ENCODE peak calls at places on chromosomes 6 and 20, in ten cellular contexts. X is psoas muscle, Q is astrocyte, E is BE2C, Z is left ventricle myocardium inferior, G is small intestine, H is colonic mucosa, M is fibroblast of lung, F is brain microvascular endothelial cell, K is mammary epithelial cell. B is an unnamed sample. For H3K36me3, the result is how much of the 10 kb centered on the place peaks cover.

GRCh38 chr6:119322715-119323350 is 26.7 kb downstream of the MAN1A1 start:
- DNase-seq in Q (no peak), F (no peak), X (no peak), E (no peak), M (no peak), Z (no peak), K (no peak), G (peak), H (no peak), B (no peak)

GRCh38 chr6:151690303-151690702 is 117.2 kb upstream of the ESR1 start:
- DNase-seq in E (no peak), G (no peak), H (no peak), K (no peak), Z (no peak), F (no peak), M (no peak), Q (no peak), X (no peak), B (no peak)

GRCh38 chr20:58150772-58151171 is 77.7 kb downstream of the ANKRD60 start:
- DNase-seq in H (peak), K (no peak), Z (no peak), F (no peak), Q (no peak), X (no peak), G (peak), E (peak), M (no peak), B (no peak)

GRCh38 chr6:43254138-43254817 is 11.0 kb downstream of the TTBK1 start:
- DNase-seq in K (peak), Z (no peak), M (no peak), H (no peak), G (no peak), F (no peak), Q (no peak), E (no peak), X (no peak), B (no peak)

GRCh38 chr20:48681201-48681881 is 146.5 kb downstream of the PREX1 start:
- DNase-seq in F (no peak), E (no peak), Q (peak), M (peak), H (no peak), Z (no peak), X (no peak), G (no peak), K (no peak), B (no peak)

GRCh38 chr6:81998432-81998831 is 246.0 kb upstream of the TENT5A start:
- DNase-seq in F (peak), M (peak), K (peak), H (no peak), Q (peak), Z (no peak), E (no peak), G (no peak), X (no peak), B (no peak)

GRCh38 chr20:50146732-50147662 is 6.5 kb downstream of the PEDS1 start:
- DNase-seq in Z (no peak), K (peak), F (no peak), H (peak), X (peak), M (peak), Q (peak), E (no peak), G (peak), B (no peak)

GRCh38 chr6:37845026-37845911 is 25.7 kb downstream of the ZFAND3 start:
- DNase-seq in F (no peak), E (no peak), H (peak), K (peak), G (peak), Z (no peak), M (no peak), Q (no peak), X (no peak), B (no peak)

GRCh38 chr20:49562341-49563014 is 5.5 kb downstream of the PTGIS start:
- DNase-seq in M (peak), Q (peak), X (peak), K (peak), Z (peak), E (no peak), F (peak), H (peak), G (no peak), B (no peak)

GRCh38 chr20:51749674-51750036 is 18.5 kb downstream of the ATP9A start:
- DNase-seq in F (peak), Q (peak), X (no peak), K (peak), H (no peak), M (peak), G (no peak), Z (no peak), E (no peak), B (no peak)

GRCh38 chr6:162750776-162751175 is 23.0 kb downstream of the PACRG start:
- DNase-seq in F (peak), Q (peak), G (no peak), K (peak), M (peak), Z (no peak), E (no peak), X (no peak), H (no peak), B (no peak)

GRCh38 chr6:89291256-89291819 is 23.8 kb downstream of the GABRR2 start:
- DNase-seq in F (no peak), X (no peak), Q (no peak), M (no peak), H (no peak), E (no peak), K (no peak), Z (no peak), G (no peak), B (no peak)

GRCh38 chr20:53070224-53070623 is 98.1 kb downstream of the TSHZ2 start:
- DNase-seq in H (no peak), G (no peak), F (no peak), M (no peak), X (no peak), E (no peak), Q (no peak), Z (no peak), K (no peak), B (no peak)

GRCh38 chr6:148037496-148037895 is 305.1 kb upstream of the SASH1 start:
- DNase-seq in H (no peak), Z (no peak), M (peak), E (no peak), K (no peak), G (no peak), F (no peak), X (no peak), Q (peak), B (no peak)

GRCh38 chr6:71082033-71082620 is 125.3 kb upstream of the B3GAT2 start:
- DNase-seq in G (no peak), E (no peak), H (no peak), F (no peak), X (no peak), Q (peak), Z (no peak), K (no peak), M (peak), B (no peak)

GRCh38 chr20:10077081-10077471 is 42.3 kb downstream of the ANKEF1 start:
- DNase-seq in Q (no peak), X (no peak), H (peak), F (no peak), M (no peak), Z (no peak), E (no peak), K (no peak), G (no peak), B (no peak)

GRCh38 chr6:7865811-7866210 is 44.8 kb downstream of the TXNDC5 start:
- DNase-seq in X (no peak), F (no peak), H (no peak), Z (no peak), K (no peak), E (no peak), Q (no peak), G (no peak), M (no peak), B (no peak)

GRCh38 chr6:151546941-151547659 is 53.3 kb downstream of the CCDC170 start:
- DNase-seq in X (no peak), F (no peak), E (no peak), M (no peak), G (no peak), Q (no peak), K (no peak), H (no peak), Z (no peak), B (no peak)

GRCh38 chr6:23106951-23107350 is 537.6 kb downstream of the HDGFL1 start:
- DNase-seq in M (peak), E (no peak), G (no peak), X (no peak), Q (peak), F (peak), H (no peak), K (peak), Z (no peak), B (no peak)

GRCh38 chr20:3786126-3786484 is 435 bp downstream of the CENPB start:
- DNase-seq in F (peak), K (peak), X (peak), Q (peak), G (peak), M (peak), Z (peak), H (no peak), E (peak), B (no peak)

GRCh38 chr20:44736170-44737021 is 9.3 kb upstream of the KCNK15 start:
- DNase-seq in F (peak), H (peak), E (peak), K (peak), M (peak), Q (peak), G (peak), Z (no peak), X (no peak), B (no peak)
- H3K4me3 ChIP-seq in F (no peak), H (no peak), E (no peak), K (no peak), M (no peak), Q (no peak), G (no peak), Z (no peak), X (no peak), B (no peak)

GRCh38 chr6:28232785-28233184 is 7.7 kb downstream of the ZSCAN9 start:
- DNase-seq in K (no peak), Z (no peak), Q (no peak), G (no peak), E (no peak), H (no peak), X (no peak), F (no peak), M (no peak), B (no peak)
- H3K36me3 ChIP-seq in K (under half), Z (half or more), Q (half or more), G (under half), E (under half), H (under half), X (half or more), F (under half), M (under half), B (under half)

GRCh38 chr6:31862344-31863235 is at the start of gene NEU1:
- DNase-seq in G (peak), X (peak), K (peak), M (peak), F (peak), Z (peak), Q (peak), E (peak), H (peak), B (peak)
- H3K4me3 ChIP-seq in G (peak), X (peak), K (peak), M (peak), F (peak), Z (peak), Q (peak), E (peak), H (peak), B (peak)

DNA sequence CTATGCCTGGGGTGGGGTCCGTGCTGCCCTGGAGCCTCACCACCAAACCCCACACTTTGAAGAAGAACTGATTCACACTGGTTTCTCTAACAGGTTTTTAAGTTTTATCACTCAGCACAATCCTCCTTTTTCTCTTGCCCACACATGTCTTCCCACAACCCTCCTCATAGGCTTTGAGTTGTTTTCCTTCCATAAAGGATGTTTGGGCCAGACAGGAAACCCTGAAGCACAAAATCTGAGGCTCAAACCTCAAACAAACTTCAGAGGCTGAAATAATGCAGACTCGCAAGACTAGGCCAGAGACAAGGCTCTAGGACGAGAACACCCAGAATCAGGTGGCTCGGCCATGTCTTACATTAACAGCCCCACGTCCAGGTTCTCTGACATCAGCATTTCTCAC is 35.3 kb downstream of the EZR start:
- DNase-seq in X (no peak), Q (no peak), Z (no peak), M (no peak), E (no peak), G (no peak), H (no peak), F (no peak), K (no peak), B (no peak)
- H3K36me3 ChIP-seq in X (half or more), Q (half or more), Z (half or more), M (under half), E (half or more), G (under half), H (under half), F (half or more), K (half or more), B (half or more)